ENCODE peak calls at places on chromosomes 13 and 19, in four cellular contexts. S is midbrain, K is T-helper 9 cell, J is fibroblast of pulmonary artery. T is an unnamed sample.
A peak's percentile ranks its signal among the peaks of the same experiment; 100 is the strongest.

GRCh38 chr13:47801555-47801954 is 199.5 kb downstream of the SUCLA2 start:
- DNase-seq in S (no peak), K (no peak), J (no peak), T (no peak)

GRCh38 chr19:3322199-3322978 is 44.0 kb upstream of the NFIC start:
- DNase-seq in S (no peak), K (no peak), J (no peak), T (no peak)

GRCh38 chr19:772730-773436 is 22.0 kb downstream of the MISP start:
- DNase-seq in S (no peak), K (no peak), J (no peak), T (no peak)

GRCh38 chr13:98405107-98405571 is 171.8 kb downstream of the STK24 start:
- DNase-seq in S (peak; percentile 29), K (no peak), J (peak; percentile 53), T (no peak)

GRCh38 chr13:50319603-50320296 is 304.5 kb downstream of the KCNRG start:
- DNase-seq in S (no peak), K (no peak), J (peak; percentile 67), T (no peak)

GRCh38 chr19:28578786-28579505 is 634.0 kb downstream of the UQCRFS1 start:
- DNase-seq in S (no peak), K (no peak), J (no peak), T (no peak)

GRCh38 chr13:28751210-28751935 is 32.6 kb upstream of the SLC46A3 start:
- DNase-seq in S (no peak), K (no peak), J (peak; percentile 89), T (no peak)

GRCh38 chr19:7492142-7493055 is 3.6 kb upstream of the PEX11G start:
- DNase-seq in S (no peak), K (no peak), J (peak; percentile 82), T (no peak)

GRCh38 chr13:41812851-41813250 is 148.1 kb downstream of the VWA8 start:
- DNase-seq in S (no peak), K (no peak), J (no peak), T (no peak)

GRCh38 chr19:17170538-17171297 is 44.4 kb upstream of the USE1 start:
- DNase-seq in S (no peak), K (no peak), J (no peak), T (no peak)

GRCh38 chr19:1247747-1248453 is 483 bp upstream of the MIDN start:
- DNase-seq in S (no peak), K (peak; percentile 76), J (peak; percentile 64), T (peak; percentile 71)

GRCh38 chr13:47904239-47904638 is 96.8 kb downstream of the SUCLA2 start:
- DNase-seq in S (no peak), K (no peak), J (no peak), T (no peak)

GRCh38 chr19:38686530-38686888 is 39.1 kb downstream of the ACTN4 start:
- DNase-seq in S (no peak), K (peak; percentile 51), J (no peak), T (peak; percentile 46)

GRCh38 chr19:33292595-33293254 is 9.6 kb downstream of the CEBPA start:
- DNase-seq in S (no peak), K (no peak), J (no peak), T (no peak)

GRCh38 chr19:11196406-11197287 is 698 bp downstream of the KANK2 start:
- DNase-seq in S (no peak), K (no peak), J (peak; percentile 36), T (no peak)

GRCh38 chr19:49157445-49158224 is at the start of gene TRPM4:
- DNase-seq in S (peak; percentile 54), K (no peak), J (peak; percentile 70), T (no peak)

GRCh38 chr19:14530505-14530904 is 1.1 kb downstream of the TECR start:
- DNase-seq in S (no peak), K (no peak), J (no peak), T (no peak)

GRCh38 chr13:113835461-113836274 is 28.2 kb downstream of the GAS6 start:
- DNase-seq in S (no peak), K (no peak), J (peak; percentile 44), T (no peak)

GRCh38 chr19:34962945-34963530 is 991 bp downstream of the ZNF792 start:
- DNase-seq in S (no peak), K (no peak), J (peak; percentile 26), T (no peak)

GRCh38 chr13:23516190-23516589 is 54.0 kb upstream of the TNFRSF19 start:
- DNase-seq in S (no peak), K (no peak), J (peak; percentile 39), T (no peak)

GRCh38 chr13:94657167-94657566 is 55.2 kb downstream of the SOX21 start:
- DNase-seq in S (no peak), K (no peak), J (peak; percentile 31), T (no peak)

GRCh38 chr13:39397221-39397620 is 205.8 kb downstream of the LHFPL6 start:
- DNase-seq in S (no peak), K (no peak), J (no peak), T (no peak)

GRCh38 chr13:102930566-102930965 is 84.7 kb downstream of the ERCC5 start:
- DNase-seq in S (no peak), K (no peak), J (no peak), T (no peak)

GRCh38 chr19:54660967-54661366 is 1.8 kb upstream of the LILRB4 start:
- DNase-seq in S (no peak), K (no peak), J (no peak), T (no peak)

T was measured in effector CD4-positive, alpha-beta T cell.